ENCODE peak calls at places on chromosomes 6 and 20, in six cellular contexts. T, L, X, N, U and Y are unnamed samples.

GRCh38 chr20:15654208-15654649 is 919.0 kb downstream of the KIF16B start:
- DNase-seq in T (peak), L (peak), X (peak), N (peak), U (peak), Y (peak)

GRCh38 chr20:64160118-64160517 is 4.1 kb upstream of the MYT1 start:
- DNase-seq in X (no peak), U (no peak), T (no peak), N (no peak), L (no peak), Y (no peak)

GRCh38 chr6:16167219-16167618 is 38.3 kb downstream of the MYLIP start:
- DNase-seq in N (no peak), L (no peak), X (no peak), U (no peak), T (no peak), Y (no peak)

GRCh38 chr20:18543932-18544331 is 23.3 kb upstream of the SMIM26 start:
- DNase-seq in X (no peak), L (no peak), U (no peak), T (no peak), N (no peak), Y (no peak)

GRCh38 chr6:144305567-144305966 is 20.4 kb downstream of the UTRN start:
- DNase-seq in L (no peak), X (no peak), N (no peak), U (no peak), T (no peak), Y (no peak)

GRCh38 chr6:90820436-90820835 is 233.6 kb upstream of the MAP3K7 start:
- DNase-seq in T (no peak), X (no peak), N (no peak), U (no peak), L (no peak), Y (no peak)

GRCh38 chr6:45895569-45895968 is 120.1 kb downstream of the CLIC5 start:
- DNase-seq in T (no peak), X (no peak), N (no peak), U (no peak), L (no peak), Y (no peak)

GRCh38 chr6:84967389-84967788 is 203.0 kb upstream of the TBX18 start:
- DNase-seq in T (peak), X (peak), U (peak), N (no peak), L (peak), Y (peak)

GRCh38 chr6:146985111-146985510 is 219.1 kb upstream of the STXBP5 start:
- DNase-seq in X (no peak), U (peak), L (peak), T (peak), N (no peak), Y (no peak)

GRCh38 chr6:54282186-54282585 is 26.1 kb upstream of the TINAG start:
- DNase-seq in T (no peak), N (no peak), L (peak), X (peak), U (no peak), Y (no peak)

GRCh38 chr20:49290608-49291191 is 12.8 kb upstream of the ZNFX1 start:
- DNase-seq in T (no peak), L (no peak), U (peak), N (no peak), X (no peak), Y (no peak)

GRCh38 chr6:168609026-168609685 is 168.2 kb downstream of the SMOC2 start:
- DNase-seq in L (no peak), N (no peak), T (no peak), X (no peak), U (no peak), Y (no peak)

GRCh38 chr20:8074931-8075330 is 55.4 kb upstream of the TMX4 start:
- DNase-seq in L (no peak), X (no peak), N (no peak), U (no peak), T (no peak), Y (no peak)

GRCh38 chr20:62304331-62305148 is 1.7 kb downstream of the ADRM1 start:
- DNase-seq in L (peak), N (no peak), U (no peak), X (no peak), T (no peak), Y (no peak)

GRCh38 chr6:140027239-140027638 is 652.8 kb upstream of the CITED2 start:
- DNase-seq in X (no peak), T (no peak), L (no peak), U (no peak), N (no peak), Y (peak)

GRCh38 chr6:74578339-74578738 is 627.5 kb downstream of the COL12A1 start:
- DNase-seq in U (no peak), L (peak), N (no peak), T (no peak), X (peak), Y (no peak)

GRCh38 chr20:62362991-62363919 is 3.9 kb downstream of the LAMA5 start:
- DNase-seq in T (no peak), X (no peak), N (no peak), U (no peak), L (peak), Y (no peak)

GRCh38 chr6:36536873-36537547 is 10.3 kb downstream of the STK38 start:
- DNase-seq in X (no peak), U (no peak), N (no peak), T (no peak), L (no peak), Y (no peak)

GRCh38 chr6:53464942-53465460 is 79.9 kb downstream of the GCLC start:
- DNase-seq in U (no peak), X (no peak), T (no peak), N (no peak), L (no peak), Y (no peak)

GRCh38 chr6:6559994-6560393 is 28.5 kb upstream of the LY86 start:
- DNase-seq in X (no peak), N (no peak), T (no peak), U (no peak), L (no peak), Y (peak)

GRCh38 chr6:38184041-38184779 is 364.7 kb downstream of the ZFAND3 start:
- DNase-seq in X (no peak), U (no peak), N (no peak), T (no peak), L (no peak), Y (no peak)

GRCh38 chr6:36766649-36766945 is 69.0 kb downstream of the RAB44 start:
- DNase-seq in U (no peak), N (no peak), X (no peak), L (no peak), T (no peak), Y (no peak)

GRCh38 chr6:22421187-22421586 is 124.4 kb upstream of the PRL start:
- DNase-seq in L (no peak), T (no peak), N (no peak), X (no peak), U (no peak), Y (no peak)

GRCh38 chr6:8103726-8104125 is 1.4 kb upstream of the EEF1E1 start:
- DNase-seq in T (no peak), L (no peak), N (no peak), X (no peak), U (no peak), Y (no peak)

GRCh38 chr6:5776104-5776503 is 230.6 kb downstream of the NRN1 start:
- DNase-seq in X (no peak), N (no peak), L (no peak), T (no peak), U (no peak), Y (no peak)

GRCh38 chr6:16712931-16713484 is 48.3 kb downstream of the ATXN1 start:
- DNase-seq in L (peak), N (no peak), X (peak), T (no peak), U (peak), Y (peak)

GRCh38 chr6:44100088-44100550 is 27.1 kb downstream of the MRPL14 start:
- DNase-seq in X (peak), T (peak), N (no peak), U (peak), L (peak), Y (peak)

GRCh38 chr6:21953831-21954801 is 342.7 kb downstream of the PRL start:
- DNase-seq in N (no peak), U (peak), L (no peak), X (peak), T (peak), Y (peak)

GRCh38 chr6:25311251-25311910 is 32.2 kb downstream of the CARMIL1 start:
- DNase-seq in X (no peak), L (peak), N (no peak), U (no peak), T (no peak), Y (no peak)

GRCh38 chr20:41454250-41454649 is 87.6 kb upstream of the EMILIN3 start:
- DNase-seq in U (no peak), X (no peak), L (no peak), N (no peak), T (no peak), Y (no peak)

GRCh38 chr6:88870728-88871330 is 92.6 kb downstream of the RNGTT start:
- DNase-seq in L (peak), U (peak), X (peak), T (peak), N (peak), Y (peak)
- TF ChIP-seq MAX in L (no peak), U (no peak), X (no peak), T (no peak), N (no peak), Y (no peak)

DNA sequence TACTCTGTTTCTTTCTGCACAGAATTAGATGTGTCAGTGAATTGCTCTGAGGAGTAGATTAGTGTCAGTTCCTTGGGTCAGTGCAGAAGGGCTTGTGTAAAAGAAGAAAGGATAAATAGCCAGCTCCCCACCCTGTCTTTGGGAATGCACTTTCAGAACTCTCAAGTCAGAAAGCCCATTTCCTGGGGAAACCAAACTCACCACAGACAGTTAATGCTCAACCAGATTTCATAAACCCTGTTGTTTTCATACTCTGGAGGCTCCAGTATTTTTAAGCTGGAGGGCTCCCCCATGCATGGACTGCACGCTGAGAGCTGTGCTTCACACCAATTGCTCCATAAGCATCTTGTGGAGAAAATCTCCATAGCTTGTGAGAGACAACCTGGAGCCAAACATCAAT is 449.7 kb downstream of the CDH26 start:
- DNase-seq in T (no peak), U (no peak), L (no peak), N (no peak), X (no peak), Y (no peak)
- TF ChIP-seq MYC in T (no peak), U (no peak), L (no peak), N (no peak), X (no peak), Y (no peak)

GRCh38 chr6:159691133-159691962 is 1.7 kb downstream of the SOD2 start:
- DNase-seq in X (peak), L (peak), U (peak), N (peak), T (peak), Y (peak)

GRCh38 chr6:159691963-159692287 is 1.1 kb downstream of the SOD2 start:
- DNase-seq in L (no peak), U (peak), T (peak), X (no peak), N (no peak), Y (peak)

GRCh38 chr6:159686697-159687096 is 6.3 kb downstream of the SOD2 start:
- DNase-seq in L (no peak), T (no peak), N (no peak), X (no peak), U (no peak), Y (no peak)

GRCh38 chr6:159692303-159693127 is 526 bp downstream of the SOD2 start:
- DNase-seq in X (peak), L (peak), T (peak), U (peak), N (no peak), Y (peak)

DNA sequence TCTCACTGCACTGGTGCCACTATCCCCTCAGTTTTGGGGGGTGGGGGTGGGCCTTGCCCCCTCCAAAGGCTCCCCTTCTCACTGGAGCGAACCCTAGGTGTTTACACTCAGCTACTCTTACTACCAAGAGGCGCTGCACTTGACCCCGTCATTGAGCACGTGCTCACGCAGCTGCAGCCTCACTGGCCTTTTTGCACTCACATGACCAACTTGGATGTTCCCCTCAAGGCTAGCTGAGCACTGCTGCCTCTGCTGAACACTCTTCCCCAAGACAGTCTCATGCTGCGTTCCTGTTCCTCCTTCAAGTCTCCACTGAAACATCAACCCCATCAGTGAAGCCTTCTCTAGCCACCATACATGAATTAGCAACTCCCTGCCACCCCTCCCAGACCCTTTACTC is 4.1 kb downstream of the SOD2 start:
- DNase-seq in X (no peak), T (no peak), U (no peak), L (no peak), N (no peak), Y (no peak)
- TF ChIP-seq POLR2A in X (no peak), T (peak), U (no peak), L (no peak), N (no peak), Y (no peak)

GRCh38 chr6:107731422-107732319 is 92.4 kb downstream of the SCML4 start:
- DNase-seq in U (no peak), L (no peak), N (no peak), T (no peak), X (no peak), Y (peak)
- TF ChIP-seq MAX in U (no peak), L (no peak), N (no peak), T (peak), X (no peak), Y (no peak)

GRCh38 chr6:161132384-161132783 is 140.8 kb downstream of the MAP3K4 start:
- DNase-seq in N (no peak), U (no peak), L (no peak), T (no peak), X (no peak), Y (no peak)

GRCh38 chr6:161133973-161134372 is 139.9 kb downstream of the AGPAT4 start:
- DNase-seq in N (no peak), T (no peak), X (no peak), L (no peak), U (no peak), Y (no peak)

GRCh38 chr6:161136655-161137054 is 137.2 kb downstream of the AGPAT4 start:
- DNase-seq in X (no peak), L (no peak), N (no peak), T (no peak), U (no peak), Y (no peak)

GRCh38 chr6:161135695-161136591 is 137.9 kb downstream of the AGPAT4 start:
- DNase-seq in L (no peak), X (no peak), U (no peak), T (peak), N (peak), Y (peak)

DNA sequence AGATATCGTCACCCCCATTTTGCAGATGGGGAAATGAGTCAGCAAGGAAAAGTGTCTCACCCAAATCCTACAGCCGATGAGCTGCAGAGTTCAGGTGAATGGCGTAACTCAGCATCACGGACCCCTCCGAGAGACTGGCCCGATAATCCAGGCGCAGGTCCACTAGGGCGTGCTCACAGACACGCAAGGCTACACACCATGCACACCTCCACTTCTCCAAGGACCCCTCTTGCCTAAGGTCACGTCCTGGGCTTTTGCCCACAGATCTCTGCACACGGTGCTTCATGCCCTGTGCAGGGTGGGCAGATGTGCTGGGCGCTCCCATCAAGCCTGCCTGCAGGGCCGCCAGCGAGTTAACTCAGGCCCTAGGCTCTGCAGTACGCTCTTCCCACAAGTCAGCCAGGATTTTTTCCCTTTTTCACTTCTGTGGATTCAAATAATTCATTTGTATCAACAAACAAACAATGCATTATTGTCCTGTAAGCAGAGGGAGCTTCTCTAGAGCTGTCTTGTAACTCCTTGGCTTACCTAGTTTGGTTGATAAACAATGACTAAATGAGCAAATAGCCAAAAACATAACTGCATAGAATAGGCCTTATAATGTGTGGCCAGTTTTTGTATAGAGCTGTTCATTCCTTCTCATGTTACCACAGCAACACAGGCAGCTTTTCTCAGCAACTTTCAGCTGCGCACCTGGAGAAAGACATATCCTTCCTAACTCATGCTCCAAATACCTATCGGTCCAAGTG is 139.1 kb downstream of the AGPAT4 start:
- DNase-seq in T (no peak), U (no peak), L (no peak), N (no peak), X (no peak), Y (no peak)
- TF ChIP-seq MYC in T (no peak), U (no peak), L (no peak), N (no peak), X (no peak), Y (no peak)

DNA sequence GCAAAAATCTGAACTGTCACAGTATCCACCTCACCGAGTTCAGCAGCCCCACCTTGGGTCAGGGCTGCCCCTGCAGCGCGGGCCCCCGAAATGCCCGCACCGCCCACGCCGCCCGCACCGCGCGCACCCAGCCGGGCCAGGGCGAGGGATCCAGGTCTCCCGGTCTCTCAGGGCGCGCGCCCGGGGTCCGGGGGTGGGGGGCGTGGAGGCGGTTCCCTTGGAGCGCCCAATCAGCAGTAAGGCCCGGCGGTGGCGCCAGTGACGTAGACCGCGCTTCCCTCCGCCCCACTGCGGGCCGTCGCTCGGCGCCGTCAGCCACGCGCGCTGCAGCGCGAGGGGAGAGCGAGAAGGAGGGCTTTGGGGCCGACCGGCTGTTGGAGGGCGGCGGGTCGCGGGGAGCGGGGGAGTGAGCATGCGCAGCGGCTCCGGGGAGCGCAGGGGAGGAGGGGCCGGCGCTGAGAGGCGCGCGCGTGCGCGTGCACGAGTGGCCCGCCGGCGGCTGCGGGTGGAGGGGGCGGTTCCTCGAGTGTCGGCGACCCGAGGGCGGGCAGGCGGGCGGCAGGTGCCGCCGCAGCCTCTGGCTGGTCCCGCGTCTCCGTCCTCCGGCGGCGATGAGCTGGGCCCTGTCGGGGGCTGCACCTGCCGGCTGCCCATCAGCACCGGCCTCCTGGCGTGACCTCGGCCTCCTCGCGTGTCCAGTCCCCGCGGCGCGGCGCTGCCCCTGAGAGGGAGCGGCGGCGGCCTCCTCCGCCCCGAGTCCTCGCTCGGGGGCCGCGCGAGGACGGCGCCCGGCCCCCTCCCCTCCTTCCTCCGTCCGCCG is at the start of gene TMEM170B:
- DNase-seq in L (peak), T (peak), X (peak), N (peak), U (peak), Y (peak)
- TF ChIP-seq POLR2A in L (no peak), T (peak), X (no peak), N (peak), U (no peak), Y (peak)

DNA sequence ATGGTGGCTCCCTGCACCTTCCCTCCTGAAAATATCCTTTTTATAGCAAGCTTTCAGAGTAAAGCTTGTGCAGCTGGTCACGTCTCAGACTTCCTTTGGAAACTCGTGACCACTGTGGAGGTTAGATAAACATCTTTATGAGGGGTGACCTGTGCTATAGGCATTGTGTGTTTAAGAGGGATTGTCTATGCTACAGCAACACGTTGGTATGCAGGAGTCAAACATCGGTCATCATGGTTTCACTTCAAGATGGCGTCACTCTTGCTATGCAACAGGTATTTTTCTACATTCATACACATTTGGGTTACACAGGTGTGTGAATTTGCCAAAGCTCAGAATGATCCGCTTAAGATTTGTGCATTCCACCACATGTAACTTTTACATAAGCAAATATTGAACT is 14.6 kb upstream of the BLCAP start:
- DNase-seq in L (peak), X (peak), N (no peak), U (no peak), T (peak), Y (no peak)
- TF ChIP-seq MAX in L (no peak), X (peak), N (no peak), U (no peak), T (no peak), Y (no peak)